ENCODE peak calls at places on chromosomes 3 and 15, in six cellular contexts. K is GM12878, N is GM12891, A is H1, Y is K562, C is HepG2. T is an unnamed sample.

GRCh38 chr15:70480196-70480856 is 283.0 kb downstream of the UACA start:
- DNase-seq in A (no peak), Y (no peak), K (no peak), C (no peak), N (peak), T (no peak)

GRCh38 chr15:69755571-69756310 is 303.1 kb downstream of the RPLP1 start:
- DNase-seq in C (no peak), K (peak), A (no peak), N (peak), Y (no peak), T (peak)

GRCh38 chr3:189262746-189263145 is 91.0 kb downstream of the TPRG1 start:
- DNase-seq in Y (no peak), K (no peak), C (no peak), N (no peak), A (no peak), T (no peak)

GRCh38 chr3:107664614-107665013 is 141.9 kb downstream of the BBX start:
- DNase-seq in Y (no peak), K (no peak), C (no peak), A (no peak), N (no peak), T (no peak)

GRCh38 chr3:129015388-129016105 is 14.4 kb downstream of the EFCC1 start:
- DNase-seq in A (no peak), C (no peak), N (no peak), K (no peak), Y (peak), T (no peak)

GRCh38 chr3:136906725-136907124 is 44.7 kb downstream of the NCK1 start:
- DNase-seq in Y (no peak), N (no peak), K (no peak), C (no peak), A (no peak), T (no peak)

GRCh38 chr3:115512565-115513410 is 110.5 kb upstream of the GAP43 start:
- DNase-seq in C (no peak), K (no peak), N (no peak), Y (no peak), A (no peak), T (no peak)

GRCh38 chr3:133113526-133113925 is 75.3 kb downstream of the TMEM108 start:
- DNase-seq in A (no peak), Y (no peak), K (no peak), N (no peak), C (no peak), T (no peak)

GRCh38 chr3:37712918-37713819 is 148.5 kb upstream of the CTDSPL start:
- DNase-seq in A (no peak), K (no peak), Y (no peak), N (no peak), C (no peak), T (no peak)

GRCh38 chr15:71612869-71613268 is 197.5 kb upstream of the NR2E3 start:
- DNase-seq in N (no peak), Y (no peak), K (no peak), C (no peak), A (no peak), T (no peak)

GRCh38 chr15:44710236-44711088 is 661 bp downstream of the PATL2 start:
- DNase-seq in A (no peak), Y (peak), N (no peak), K (peak), C (no peak), T (no peak)

GRCh38 chr15:99118801-99119546 is 14.1 kb downstream of the SYNM start:
- DNase-seq in K (no peak), N (no peak), C (no peak), A (no peak), Y (no peak), T (no peak)

GRCh38 chr3:50130436-50130835 is 24.7 kb upstream of the SEMA3F start:
- DNase-seq in K (no peak), Y (no peak), N (no peak), A (no peak), C (no peak), T (no peak)

GRCh38 chr15:84715442-84716035 is 400 bp downstream of the SEC11A start:
- DNase-seq in K (no peak), C (no peak), Y (no peak), A (no peak), N (no peak), T (no peak)

GRCh38 chr15:31349233-31350141 is 22.9 kb downstream of the KLF13 start:
- DNase-seq in K (no peak), Y (no peak), N (no peak), C (no peak), A (no peak), T (no peak)

GRCh38 chr15:43483306-43484128 is 9.4 kb downstream of the TP53BP1 start:
- DNase-seq in K (no peak), N (no peak), C (no peak), Y (no peak), A (no peak), T (no peak)

GRCh38 chr3:152300029-152300764 is 31.5 kb downstream of the MBNL1 start:
- DNase-seq in Y (no peak), C (no peak), N (no peak), A (no peak), K (no peak), T (no peak)

GRCh38 chr3:5072100-5072816 is 49.8 kb upstream of the ARL8B start:
- DNase-seq in K (no peak), Y (no peak), C (no peak), N (no peak), A (no peak), T (no peak)

GRCh38 chr3:23116041-23116440 is 87.1 kb upstream of the UBE2E2 start:
- DNase-seq in N (no peak), K (no peak), A (no peak), Y (no peak), C (no peak), T (no peak)

GRCh38 chr3:197718904-197719303 is 17.8 kb downstream of the RUBCN start:
- DNase-seq in K (no peak), C (peak), Y (no peak), A (no peak), N (no peak), T (no peak)

GRCh38 chr3:94612631-94613030 is 549.8 kb downstream of the NSUN3 start:
- DNase-seq in C (no peak), K (no peak), N (no peak), Y (no peak), A (no peak), T (no peak)

GRCh38 chr3:38000965-38001455 is 10.4 kb downstream of the VILL start:
- DNase-seq in A (no peak), Y (no peak), N (no peak), K (no peak), C (no peak), T (no peak)

GRCh38 chr15:85289677-85290365 is 90.6 kb upstream of the AKAP13 start:
- DNase-seq in C (peak), N (no peak), K (no peak), Y (no peak), A (no peak), T (no peak)

GRCh38 chr3:9201278-9201677 is 48.2 kb downstream of the SRGAP3 start:
- DNase-seq in Y (no peak), N (no peak), C (no peak), K (no peak), A (no peak), T (no peak)

GRCh38 chr3:153045150-153045549 is 116.9 kb upstream of the RAP2B start:
- DNase-seq in N (no peak), K (no peak), A (no peak), C (no peak), Y (no peak), T (no peak)

GRCh38 chr3:51799879-51800757 is 21.1 kb upstream of the IQCF6 start:
- DNase-seq in N (no peak), K (peak), C (peak), Y (peak), A (no peak), T (no peak)

GRCh38 chr3:10957976-10958749 is 34.4 kb upstream of the SLC6A1 start:
- DNase-seq in N (no peak), K (no peak), C (no peak), Y (no peak), A (no peak), T (no peak)

GRCh38 chr3:111577798-111578685 is 17.1 kb downstream of the ZBED2 start:
- DNase-seq in C (peak), K (peak), N (no peak), Y (no peak), A (no peak), T (no peak)

GRCh38 chr15:28920781-28921331 is 35.1 kb downstream of the APBA2 start:
- DNase-seq in Y (no peak), K (no peak), A (no peak), N (no peak), C (no peak), T (no peak)

GRCh38 chr15:28917791-28918140 is 32.0 kb downstream of the APBA2 start:
- DNase-seq in K (no peak), A (no peak), N (no peak), Y (no peak), C (no peak), T (no peak)

GRCh38 chr15:28919679-28920655 is 34.2 kb downstream of the APBA2 start:
- DNase-seq in N (no peak), Y (no peak), A (no peak), C (no peak), K (no peak), T (no peak)

GRCh38 chr15:28918141-28918983 is 32.6 kb downstream of the APBA2 start:
- DNase-seq in A (peak), C (peak), N (no peak), K (no peak), Y (peak), T (no peak)

DNA sequence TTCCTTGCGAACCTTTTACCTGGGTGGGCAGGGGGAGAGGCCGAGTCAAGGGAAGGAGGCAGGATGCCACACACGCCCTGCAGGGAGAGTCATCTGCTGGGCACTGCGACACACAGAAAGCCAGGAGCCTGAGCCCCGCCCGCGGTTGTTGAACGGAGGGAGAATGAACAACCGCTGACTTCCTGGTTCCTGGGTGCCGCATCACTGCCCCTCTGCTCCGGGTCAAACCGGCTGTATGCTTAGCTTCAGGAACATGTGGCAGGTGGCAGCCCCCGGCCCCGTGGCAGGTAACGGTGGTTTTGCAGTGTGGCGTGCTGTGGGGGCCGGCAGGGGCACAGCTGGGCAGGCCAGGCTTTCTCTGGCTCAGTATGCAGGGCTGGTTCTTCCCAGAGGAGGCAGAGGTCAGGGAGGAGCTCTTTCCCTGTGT is 33.4 kb downstream of the APBA2 start:
- DNase-seq in Y (no peak), A (no peak), C (no peak), N (no peak), K (no peak), T (no peak)
- TF ChIP-seq POLR2AphosphoS5 in Y (no peak), A (no peak), C (no peak), N (no peak), K (no peak), T (no peak)

GRCh38 chr15:96337991-96338771 is 7.7 kb downstream of the NR2F2 start:
- DNase-seq in Y (no peak), C (no peak), K (no peak), A (no peak), N (no peak), T (no peak)

GRCh38 chr15:96336045-96336642 is 5.6 kb downstream of the NR2F2 start:
- DNase-seq in Y (no peak), A (no peak), K (no peak), N (no peak), C (no peak), T (no peak)

GRCh38 chr15:96335429-96335807 is 4.9 kb downstream of the NR2F2 start:
- DNase-seq in K (no peak), N (no peak), Y (no peak), A (no peak), C (peak), T (no peak)

GRCh38 chr15:96337354-96337990 is 7.0 kb downstream of the NR2F2 start:
- DNase-seq in A (no peak), N (no peak), Y (no peak), C (peak), K (no peak), T (no peak)

DNA sequence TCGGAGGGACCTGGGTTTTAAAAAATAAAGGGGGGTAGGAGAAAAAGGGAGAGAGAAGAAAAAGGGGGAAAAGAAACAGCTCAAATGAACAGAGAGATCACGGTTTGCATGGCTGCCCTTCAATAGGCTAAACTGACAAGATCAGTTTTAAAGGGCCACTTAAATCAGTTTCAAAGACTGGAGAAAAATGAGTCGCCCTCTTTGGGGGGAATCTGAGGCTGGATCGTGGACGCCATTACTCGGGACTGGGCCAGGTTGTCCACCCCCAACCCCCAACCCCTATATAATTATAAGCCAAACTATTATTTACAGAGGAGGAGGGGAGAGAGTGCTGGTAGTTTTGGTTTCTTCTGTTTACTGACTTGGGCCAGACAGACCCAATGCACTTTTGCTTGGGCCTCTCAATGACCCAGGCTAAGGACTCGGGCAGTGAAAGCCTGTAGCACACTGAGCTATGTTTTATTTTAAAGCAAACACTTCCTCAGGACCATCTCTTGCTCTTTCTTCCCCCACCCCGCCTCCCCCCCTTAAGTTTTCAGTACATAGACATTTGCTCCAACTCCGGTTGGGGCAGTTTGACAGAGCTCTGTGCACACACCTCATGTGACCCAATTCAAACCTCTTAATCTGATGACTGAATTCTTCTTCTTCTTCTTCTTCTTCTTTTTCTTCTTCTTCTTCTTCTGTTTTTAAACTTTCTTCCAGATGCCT is 6.3 kb downstream of the NR2F2 start:
- DNase-seq in A (no peak), N (no peak), C (peak), Y (no peak), K (no peak), T (no peak)
- TF ChIP-seq POLR2A in A (no peak), N (no peak), C (no peak), Y (no peak), K (no peak), T (no peak)

GRCh38 chr3:160921020-160921635 is 165.1 kb downstream of the PPM1L start:
- DNase-seq in K (no peak), Y (peak), C (peak), A (no peak), N (peak), T (peak)
- TF ChIP-seq TAF1 in K (no peak), Y (no peak), C (no peak), A (no peak), N (no peak), T (no peak)

GRCh38 chr3:134367869-134368750 is 6.1 kb downstream of the AMOTL2 start:
- DNase-seq in K (no peak), Y (no peak), C (no peak), N (no peak), A (no peak), T (no peak)
- TF ChIP-seq POLR2AphosphoS5 in K (no peak), Y (no peak), C (no peak), N (no peak), A (peak), T (no peak)

GRCh38 chr3:194973366-194974000 is 287.8 kb downstream of the FAM43A start:
- DNase-seq in K (no peak), C (no peak), Y (no peak), N (no peak), A (no peak), T (no peak)

GRCh38 chr3:194976813-194977322 is 291.2 kb downstream of the FAM43A start:
- DNase-seq in C (peak), Y (no peak), A (no peak), N (no peak), K (no peak), T (no peak)

GRCh38 chr3:194977341-194977740 is 291.7 kb downstream of the FAM43A start:
- DNase-seq in K (no peak), N (no peak), Y (no peak), A (no peak), C (no peak), T (no peak)

GRCh38 chr3:194974468-194975135 is 288.9 kb downstream of the FAM43A start:
- DNase-seq in K (no peak), C (no peak), A (no peak), Y (no peak), N (no peak), T (no peak)

DNA sequence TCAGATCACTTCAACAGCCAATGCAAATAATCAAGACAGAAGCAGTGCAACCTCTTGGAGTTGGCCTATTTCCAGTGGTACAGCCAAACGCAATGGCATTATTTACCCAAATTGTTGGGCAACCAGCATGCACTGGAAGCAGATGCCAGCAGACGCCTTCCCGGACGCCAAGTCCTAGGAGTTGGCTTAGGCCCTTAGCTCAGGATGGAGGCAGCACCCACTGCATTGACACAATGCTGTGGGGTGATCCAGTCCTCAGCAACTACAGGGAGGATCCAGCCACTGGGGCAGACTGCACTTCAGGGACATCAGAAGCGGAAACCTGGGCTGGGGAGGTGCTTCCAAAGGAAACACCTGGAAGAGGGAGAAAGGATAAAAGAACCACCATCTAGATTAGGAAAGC is 290.4 kb downstream of the FAM43A start:
- DNase-seq in K (no peak), N (no peak), Y (no peak), C (no peak), A (no peak), T (no peak)
- TF ChIP-seq POLR2A in K (no peak), N (no peak), Y (no peak), C (no peak), A (no peak), T (no peak)

GRCh38 chr3:13571264-13571663 is 22.3 kb downstream of the FBLN2 start:
- DNase-seq in A (no peak), C (no peak), Y (no peak), N (no peak), K (no peak), T (no peak)

GRCh38 chr3:13574083-13574797 is 25.3 kb downstream of the FBLN2 start:
- DNase-seq in Y (no peak), K (no peak), C (no peak), N (no peak), A (no peak), T (no peak)

GRCh38 chr3:13570391-13571194 is 21.7 kb downstream of the FBLN2 start:
- DNase-seq in C (no peak), A (no peak), Y (no peak), N (no peak), K (no peak), T (no peak)

GRCh38 chr3:13572926-13573623 is 24.1 kb downstream of the FBLN2 start:
- DNase-seq in K (no peak), A (no peak), C (no peak), Y (no peak), N (no peak), T (no peak)

GRCh38 chr3:13571831-13572750 is 23.2 kb downstream of the FBLN2 start:
- DNase-seq in N (no peak), Y (no peak), C (no peak), A (no peak), K (no peak), T (no peak)
- TF ChIP-seq TAF1 in N (no peak), Y (no peak), C (no peak), A (no peak), K (no peak), T (no peak)

GRCh38 chr15:32674681-32675080 is 33.2 kb downstream of the SCG5 start:
- DNase-seq in Y (no peak), K (no peak), N (no peak), C (no peak), A (no peak), T (no peak)

GRCh38 chr15:32677238-32677750 is 35.8 kb downstream of the SCG5 start:
- DNase-seq in C (peak), N (no peak), Y (no peak), A (no peak), K (no peak), T (no peak)

GRCh38 chr15:32671339-32672325 is 30.1 kb downstream of the SCG5 start:
- DNase-seq in C (no peak), A (no peak), Y (no peak), K (no peak), N (no peak), T (no peak)

GRCh38 chr15:32676095-32676643 is 34.7 kb downstream of the SCG5 start:
- DNase-seq in C (no peak), K (no peak), N (no peak), Y (no peak), A (no peak), T (no peak)

GRCh38 chr15:32675474-32675873 is 34.0 kb downstream of the SCG5 start:
- DNase-seq in N (no peak), A (no peak), K (no peak), C (no peak), Y (no peak), T (no peak)
- TF ChIP-seq POLR2AphosphoS5 in N (no peak), A (no peak), K (no peak), C (no peak), Y (no peak), T (no peak)

T was measured in GM12892.